ENCODE peak calls at places on chromosomes 5 and 9, in six cellular contexts. Z, N, F, K, Y and P are unnamed samples.

GRCh38 chr5:146457431-146457830 is 10.3 kb downstream of the TCERG1 start:
- DNase-seq in Z (no peak), F (no peak), Y (no peak), K (no peak), N (no peak), P (no peak)

GRCh38 chr9:21470126-21470525 is 12.0 kb downstream of the IFNE start:
- DNase-seq in K (no peak), Z (no peak), F (no peak), N (no peak), Y (no peak), P (no peak)

GRCh38 chr9:92033991-92034390 is 81.2 kb downstream of the SPTLC1 start:
- DNase-seq in N (no peak), F (no peak), Z (no peak), K (no peak), Y (no peak), P (no peak)

GRCh38 chr9:71929791-71930440 is 18.5 kb downstream of the C9orf85 start:
- DNase-seq in N (no peak), F (no peak), K (no peak), Y (no peak), Z (no peak), P (no peak)

GRCh38 chr9:22463205-22463604 is 16.6 kb downstream of the DMRTA1 start:
- DNase-seq in F (no peak), Z (no peak), K (no peak), N (no peak), Y (no peak), P (no peak)

GRCh38 chr5:184461-184860 is 6.8 kb upstream of the LRRC14B start:
- DNase-seq in N (no peak), F (no peak), Z (no peak), K (no peak), Y (no peak), P (no peak)

GRCh38 chr5:9301200-9301599 is 244.7 kb downstream of the SEMA5A start:
- DNase-seq in Y (no peak), N (no peak), K (no peak), Z (no peak), F (no peak), P (no peak)

GRCh38 chr9:101586651-101587050 is 8.1 kb downstream of the PPP3R2 start:
- DNase-seq in F (no peak), Z (no peak), K (no peak), N (no peak), Y (no peak), P (no peak)

GRCh38 chr5:151101151-151101550 is 20.3 kb upstream of the TNIP1 start:
- DNase-seq in F (no peak), Y (no peak), Z (no peak), K (no peak), N (no peak), P (peak)

GRCh38 chr5:140802781-140803271 is 2.0 kb downstream of the PCDHA3 start:
- DNase-seq in K (no peak), Y (no peak), F (no peak), N (no peak), Z (no peak), P (no peak)

DNA sequence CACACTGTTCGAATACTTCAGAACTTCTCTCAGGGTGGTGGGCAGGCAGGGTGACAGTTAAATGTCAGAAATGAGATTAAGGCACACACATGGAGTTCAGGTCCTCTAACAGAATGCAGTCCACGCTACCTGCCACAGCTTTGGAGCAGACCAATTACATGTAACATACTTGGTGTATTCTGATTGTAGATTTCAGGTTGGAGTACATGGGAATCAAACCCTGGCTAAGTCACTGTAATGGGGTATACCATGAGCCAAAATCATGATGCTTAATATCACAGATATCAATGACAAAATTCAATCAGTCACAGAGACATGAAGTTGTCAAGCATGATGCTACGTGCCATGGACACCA is 48.9 kb downstream of the MEF2C start:
- DNase-seq in Y (no peak), K (no peak), F (no peak), Z (no peak), N (no peak), P (no peak)
- H3K27ac ChIP-seq in Y (peak), K (no peak), F (peak), Z (no peak), N (no peak), P (peak)

GRCh38 chr5:172713113-172713808 is 57.7 kb downstream of the DUSP1 start:
- DNase-seq in F (peak), N (peak), K (no peak), Z (peak), Y (peak), P (peak)
- TF ChIP-seq POLR2A in F (no peak), N (no peak), K (no peak), Z (no peak), Y (no peak), P (no peak)

GRCh38 chr5:154834045-154834444 is 16.4 kb downstream of the FAXDC2 start:
- DNase-seq in N (no peak), F (no peak), K (no peak), Y (no peak), Z (no peak), P (no peak)
- TF ChIP-seq EP300 in N (no peak), F (no peak), K (no peak), Y (no peak), Z (no peak), P (no peak)

GRCh38 chr5:111223790-111224560 is at the start of gene CAMK4:
- DNase-seq in N (peak), Z (peak), Y (peak), K (peak), F (peak), P (peak)

GRCh38 chr5:111224561-111224989 is 391 bp downstream of the CAMK4 start:
- DNase-seq in Z (no peak), N (peak), F (no peak), Y (no peak), K (no peak), P (no peak)

GRCh38 chr5:111225926-111226325 is 1.7 kb downstream of the CAMK4 start:
- DNase-seq in Z (no peak), F (no peak), N (no peak), Y (no peak), K (no peak), P (no peak)

GRCh38 chr5:111221139-111221538 is 3.0 kb upstream of the CAMK4 start:
- DNase-seq in K (no peak), Y (no peak), F (no peak), N (no peak), Z (no peak), P (no peak)

GRCh38 chr5:111223086-111223789 is 946 bp upstream of the CAMK4 start:
- DNase-seq in N (no peak), K (no peak), Y (no peak), F (no peak), Z (no peak), P (no peak)
- H3K27ac ChIP-seq in N (no peak), K (no peak), Y (peak), F (no peak), Z (no peak), P (peak)

GRCh38 chr9:128656416-128657343 is at the start of gene DYNC2I2:
- DNase-seq in Z (peak), K (peak), F (peak), N (peak), Y (peak), P (peak)
- TF ChIP-seq POLR2A in Z (peak), K (peak), F (no peak), N (peak), Y (peak), P (no peak)

GRCh38 chr5:72234265-72234700 is 85.8 kb downstream of the MRPS27 start:
- DNase-seq in Y (no peak), K (no peak), F (no peak), N (no peak), Z (no peak), P (no peak)
- TF ChIP-seq EP300 in Y (no peak), K (no peak), F (no peak), N (no peak), Z (no peak), P (no peak)